ENCODE peak calls at places on chromosome 1, in six cellular contexts. B is AML-193; C is T-helper 9 cell; J is non-pigmented ciliary epithelial cell; I is CD8-positive, alpha-beta memory T cell; U is aorta. G is an unnamed sample.

GRCh38 chr1:183349201-183349711 is 68.9 kb downstream of the NMNAT2 start:
- DNase-seq in I (no peak), C (no peak), B (no peak), U (peak; percentile 50), J (no peak), G (no peak)

GRCh38 chr1:215539803-215540575 is 27.1 kb upstream of the KCTD3 start:
- DNase-seq in I (no peak), C (no peak), U (no peak), J (no peak), B (no peak), G (no peak)

GRCh38 chr1:2049225-2049516 is 1.0 kb upstream of the PRKCZ start:
- DNase-seq in B (no peak), C (no peak), U (no peak), J (no peak), I (no peak), G (no peak)

GRCh38 chr1:86436041-86436440 is 12.1 kb downstream of the CLCA2 start:
- DNase-seq in B (no peak), C (no peak), J (no peak), U (no peak), I (no peak), G (no peak)

GRCh38 chr1:205570796-205571537 is 60.8 kb downstream of the ELK4 start:
- DNase-seq in J (no peak), U (no peak), I (no peak), C (no peak), B (no peak), G (no peak)

GRCh38 chr1:218066332-218066731 is 218.8 kb upstream of the RRP15 start:
- DNase-seq in C (no peak), J (no peak), U (no peak), I (no peak), B (no peak), G (no peak)

GRCh38 chr1:230277201-230277771 is 148.8 kb downstream of the PGBD5 start:
- DNase-seq in C (no peak), I (no peak), J (no peak), B (no peak), U (no peak), G (peak; percentile 43)

GRCh38 chr1:218739426-218739825 is 394.3 kb downstream of the TGFB2 start:
- DNase-seq in I (no peak), U (peak; percentile 55), C (no peak), J (no peak), B (no peak), G (no peak)

GRCh38 chr1:82153282-82153630 is 352.5 kb downstream of the ADGRL2 start:
- DNase-seq in B (no peak), I (no peak), U (no peak), J (no peak), C (no peak), G (no peak)

GRCh38 chr1:27506703-27507102 is 16.7 kb upstream of the WASF2 start:
- DNase-seq in C (no peak), I (no peak), J (no peak), B (no peak), U (peak; percentile 28), G (peak; percentile 46)

GRCh38 chr1:22108343-22109135 is 34.4 kb downstream of the WNT4 start:
- DNase-seq in U (no peak), J (no peak), B (no peak), I (no peak), C (no peak), G (no peak)

GRCh38 chr1:97461782-97462181 is 459.1 kb downstream of the DPYD start:
- DNase-seq in I (no peak), J (no peak), B (no peak), C (no peak), U (no peak), G (no peak)

GRCh38 chr1:166026143-166026542 is 140.7 kb downstream of the FAM78B start:
- DNase-seq in I (no peak), J (no peak), U (no peak), C (no peak), B (no peak), G (no peak)

GRCh38 chr1:1090424-1091343 is 16.6 kb upstream of the RNF223 start:
- DNase-seq in I (no peak), U (no peak), C (no peak), J (no peak), B (no peak), G (peak; percentile 90)

GRCh38 chr1:157968503-157968902 is 24.9 kb upstream of the KIRREL1 start:
- DNase-seq in C (no peak), U (peak; percentile 74), J (no peak), B (no peak), I (no peak), G (no peak)

GRCh38 chr1:109977657-109978378 is 6.7 kb upstream of the AHCYL1 start:
- DNase-seq in C (no peak), U (peak; percentile 72), B (no peak), J (no peak), I (no peak), G (no peak)

GRCh38 chr1:30414086-30414850 is 309.1 kb downstream of the MATN1 start:
- DNase-seq in U (no peak), B (no peak), C (no peak), I (no peak), J (no peak), G (no peak)

G was measured in chondrocyte.